ENCODE peak calls at places on chromosomes 12 and 14, in four cellular contexts. S, P, W and H are unnamed samples.

GRCh38 chr14:103329421-103330347 is 4.4 kb upstream of the EIF5 start:
- DNase-seq in S (peak; percentile 98), P (no peak), W (no peak), H (no peak)

GRCh38 chr14:67636361-67636919 is 16.7 kb downstream of the ARG2 start:
- DNase-seq in S (no peak), P (peak; percentile 41), W (peak; percentile 39), H (no peak)

GRCh38 chr12:58671196-58671595 is 249.1 kb downstream of the LRIG3 start:
- DNase-seq in S (no peak), P (no peak), W (no peak), H (no peak)

GRCh38 chr12:57476162-57476992 is 3.3 kb downstream of the ARHGAP9 start:
- DNase-seq in S (peak; percentile 57), P (no peak), W (no peak), H (peak; percentile 77)

GRCh38 chr14:62645649-62646048 is 399.6 kb downstream of the KCNH5 start:
- DNase-seq in S (no peak), P (no peak), W (no peak), H (no peak)

GRCh38 chr14:34211732-34212131 is 250.3 kb downstream of the SPTSSA start:
- DNase-seq in S (no peak), P (no peak), W (peak; percentile 45), H (no peak)

GRCh38 chr14:24903337-24903736 is 146.6 kb downstream of the STXBP6 start:
- DNase-seq in S (no peak), P (no peak), W (no peak), H (no peak)

GRCh38 chr12:20342111-20342510 is 26.2 kb upstream of the PDE3A start:
- DNase-seq in S (no peak), P (no peak), W (no peak), H (no peak)

GRCh38 chr14:71497645-71498086 is 434.6 kb upstream of the RGS6 start:
- DNase-seq in S (no peak), P (no peak), W (peak; percentile 98), H (peak; percentile 9)

GRCh38 chr12:25648460-25648859 is 95.4 kb upstream of the LMNTD1 start:
- DNase-seq in S (no peak), P (no peak), W (no peak), H (no peak)

GRCh38 chr12:113805201-113805600 is 160.9 kb downstream of the RBM19 start:
- DNase-seq in S (no peak), P (no peak), W (no peak), H (no peak)

GRCh38 chr12:236445-236844 is 22.5 kb upstream of the SLC6A12 start:
- DNase-seq in S (no peak), P (no peak), W (no peak), H (no peak)

GRCh38 chr12:234891-235415 is 21.0 kb upstream of the SLC6A12 start:
- DNase-seq in S (no peak), P (no peak), W (no peak), H (no peak)

GRCh38 chr12:238736-239398 is 23.8 kb downstream of the SLC6A13 start:
- DNase-seq in S (no peak), P (no peak), W (no peak), H (no peak)

GRCh38 chr12:238116-238515 is 24.2 kb upstream of the SLC6A12 start:
- DNase-seq in S (no peak), P (no peak), W (no peak), H (no peak)

GRCh38 chr12:237026-237815 is 23.3 kb upstream of the SLC6A12 start:
- DNase-seq in S (no peak), P (no peak), W (no peak), H (no peak)
- TF ChIP-seq SPI1 in S (no peak), P (no peak), W (no peak), H (no peak)

DNA sequence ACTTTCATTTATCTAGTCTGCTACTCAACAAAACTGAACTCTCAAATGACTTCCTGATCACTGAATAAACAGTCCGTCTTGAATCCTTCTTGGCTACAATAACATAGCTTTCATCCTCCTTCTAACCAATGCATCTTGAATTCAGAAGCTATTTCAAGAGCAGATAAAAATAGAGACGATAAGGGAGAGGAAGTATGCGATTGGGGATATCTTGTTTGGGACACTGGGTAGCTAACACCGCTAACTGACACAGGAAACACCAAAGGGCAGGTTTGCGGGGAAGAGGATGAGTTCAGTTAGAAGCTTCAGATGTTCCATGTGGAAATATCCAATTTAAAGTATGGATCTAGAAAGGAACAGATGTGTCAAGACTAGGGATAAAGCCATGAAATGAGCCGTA is 102.5 kb downstream of the SLC41A2 start:
- DNase-seq in S (no peak), P (no peak), W (no peak), H (no peak)
- TF ChIP-seq SPI1 in S (no peak), P (no peak), W (no peak), H (no peak)

GRCh38 chr14:69335421-69335820 is 62.7 kb downstream of the ERH start:
- DNase-seq in S (no peak), P (no peak), W (no peak), H (no peak)
- TF ChIP-seq SPI1 in S (no peak), P (no peak), W (no peak), H (no peak)

DNA sequence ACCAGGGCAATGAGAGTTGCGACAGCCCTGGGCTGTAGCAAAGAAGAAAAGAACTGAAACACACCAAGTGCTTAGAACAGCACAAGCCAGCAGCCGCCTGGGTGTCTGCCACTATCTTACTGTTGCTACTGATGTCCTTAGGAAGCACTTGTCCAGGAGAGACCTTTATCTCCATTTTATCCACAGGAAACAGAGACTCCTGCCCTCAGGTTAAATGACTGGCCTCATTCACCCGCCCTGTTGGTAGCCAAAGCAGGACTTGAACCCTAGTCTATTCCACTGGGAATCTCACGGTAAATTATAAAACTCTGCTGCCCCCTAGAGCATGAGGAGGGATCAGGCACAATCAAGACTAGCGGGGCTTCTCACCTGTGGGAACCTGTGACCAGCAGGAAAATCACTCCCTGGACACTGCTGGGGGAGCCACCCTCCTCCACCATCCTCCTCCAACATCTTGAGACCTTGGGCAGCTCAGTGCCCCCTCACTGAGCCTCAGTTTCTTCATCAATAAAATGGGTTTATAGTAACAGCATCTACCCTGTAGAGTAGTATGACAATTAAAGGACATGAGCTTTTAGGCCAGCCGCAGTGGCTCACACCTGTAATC is 20.5 kb upstream of the TESC start:
- DNase-seq in S (no peak), P (peak; percentile 72), W (no peak), H (peak; percentile 44)
- TF ChIP-seq SPI1 in S (no peak), P (no peak), W (no peak), H (no peak)

DNA sequence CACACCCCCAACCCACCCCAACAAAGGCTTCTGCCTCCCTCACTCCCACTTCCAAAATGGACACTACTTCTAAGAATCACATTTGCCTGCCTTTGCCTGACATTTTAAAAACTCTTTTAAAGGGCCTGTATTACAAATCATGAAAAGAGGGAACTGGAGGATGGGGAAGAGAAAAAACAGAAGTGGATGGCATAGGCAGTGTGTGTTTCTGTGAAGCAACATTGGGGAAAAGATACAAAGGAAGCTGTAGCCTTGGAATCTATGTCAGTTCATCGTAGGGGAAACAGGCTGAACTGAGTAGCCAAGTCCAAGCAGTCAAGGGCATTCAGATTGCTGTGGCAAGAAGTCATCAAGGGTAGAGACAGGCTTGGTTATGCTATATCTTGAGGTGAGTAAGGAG is 273.9 kb downstream of the BTG1 start:
- DNase-seq in S (no peak), P (no peak), W (no peak), H (no peak)
- TF ChIP-seq SPI1 in S (peak; percentile 100), P (no peak), W (no peak), H (no peak)

GRCh38 chr14:56120091-56120632 is 2.0 kb downstream of the PELI2 start:
- DNase-seq in S (no peak), P (no peak), W (no peak), H (no peak)
- TF ChIP-seq SPI1 in S (no peak), P (no peak), W (no peak), H (no peak)

GRCh38 chr14:101120636-101121398 is 217.3 kb upstream of the RTL1 start:
- DNase-seq in S (peak; percentile 84), P (no peak), W (no peak), H (no peak)
- TF ChIP-seq SPI1 in S (peak; percentile 92), P (peak; percentile 26), W (no peak), H (no peak)

GRCh38 chr12:11746024-11746771 is 96.7 kb downstream of the ETV6 start:
- DNase-seq in S (peak; percentile 84), P (no peak), W (peak; percentile 93), H (no peak)
- TF ChIP-seq SPI1 in S (peak; percentile 20), P (no peak), W (peak; percentile 24), H (no peak)

GRCh38 chr12:122893208-122894151 is 2.4 kb downstream of the VPS37B start:
- DNase-seq in S (no peak), P (no peak), W (no peak), H (no peak)

GRCh38 chr12:122889658-122890561 is 6.0 kb downstream of the VPS37B start:
- DNase-seq in S (no peak), P (no peak), W (no peak), H (no peak)

GRCh38 chr12:122895290-122895689 is 634 bp downstream of the VPS37B start:
- DNase-seq in S (no peak), P (no peak), W (no peak), H (no peak)

GRCh38 chr12:122894173-122895121 is 1.5 kb downstream of the VPS37B start:
- DNase-seq in S (no peak), P (no peak), W (no peak), H (no peak)

DNA sequence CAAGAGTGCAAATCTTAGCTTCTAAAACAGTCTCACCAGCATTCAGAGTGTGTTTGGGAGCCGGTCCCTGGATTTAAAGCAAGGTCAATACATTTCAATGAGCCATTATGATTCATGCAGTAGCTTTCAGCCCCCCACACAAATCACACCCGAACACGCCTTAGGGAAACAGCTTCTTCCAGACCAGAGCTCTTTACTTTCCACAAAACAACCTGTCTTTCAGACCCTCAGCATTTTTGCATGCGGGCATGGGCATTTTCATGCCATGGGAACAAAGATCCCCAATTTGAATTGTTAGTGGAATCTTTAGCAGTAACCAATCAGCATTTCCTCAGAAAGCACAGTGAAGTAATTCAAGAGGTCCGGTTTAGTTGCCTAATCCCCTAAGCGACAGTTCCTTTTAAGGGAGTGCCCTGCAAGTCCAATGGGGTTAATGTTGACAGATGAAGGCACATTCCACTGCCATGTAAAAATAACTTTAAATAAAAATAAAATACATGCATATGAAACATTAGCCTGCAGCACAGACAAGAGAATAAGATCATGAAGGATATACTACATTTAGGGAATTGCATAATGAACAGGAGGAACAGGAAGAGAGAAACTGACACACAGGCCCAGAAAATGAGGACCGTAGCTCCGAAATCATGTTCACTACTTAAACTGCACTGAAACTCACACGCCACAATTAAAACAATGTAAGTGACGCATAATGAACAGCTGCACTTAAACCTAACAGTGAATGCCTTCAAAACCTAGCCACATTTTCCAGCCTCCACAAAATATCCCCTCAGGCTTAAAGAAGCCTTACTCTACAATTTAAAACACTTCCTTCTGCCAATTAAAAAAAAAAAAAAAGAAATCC is 4.0 kb downstream of the VPS37B start:
- DNase-seq in S (peak; percentile 54), P (no peak), W (no peak), H (no peak)
- TF ChIP-seq SPI1 in S (peak; percentile 37), P (no peak), W (no peak), H (peak; percentile 1)